ENCODE peak calls at places on chromosomes 12 and 14, in five cellular contexts. One of them, this sample, is unnamed. For H3K4me1, the result is how much of the 10 kb centered on the place peaks cover.

GRCh38 chr12:20486233-20486632 is 117.9 kb downstream of the PDE3A start:
- DNase-seq in GM12878: no peak
- DNase-seq in K562: no peak
- DNase-seq in SK-N-SH: no peak
- DNase-seq in HCT116: peak
- DNase-seq in this sample: no peak

GRCh38 chr14:30751646-30752416 is 122.5 kb upstream of the COCH start:
- DNase-seq in GM12878: no peak
- DNase-seq in K562: no peak
- DNase-seq in HCT116: no peak
- DNase-seq in SK-N-SH: peak
- DNase-seq in this sample: no peak

GRCh38 chr14:63091394-63091996 is 46.2 kb upstream of the KCNH5 start:
- DNase-seq in GM12878: no peak
- DNase-seq in HCT116: no peak
- DNase-seq in SK-N-SH: no peak
- DNase-seq in K562: no peak
- DNase-seq in this sample: no peak

GRCh38 chr12:224330-224729 is 10.4 kb upstream of the SLC6A12 start:
- DNase-seq in SK-N-SH: no peak
- DNase-seq in GM12878: no peak
- DNase-seq in HCT116: no peak
- DNase-seq in K562: no peak
- DNase-seq in this sample: no peak

GRCh38 chr12:89960607-89961394 is 252.2 kb upstream of the ATP2B1 start:
- DNase-seq in SK-N-SH: no peak
- DNase-seq in GM12878: no peak
- DNase-seq in HCT116: no peak
- DNase-seq in K562: no peak
- DNase-seq in this sample: no peak

GRCh38 chr12:95624544-95624943 is 73.3 kb upstream of the USP44 start:
- DNase-seq in GM12878: no peak
- DNase-seq in SK-N-SH: no peak
- DNase-seq in K562: no peak
- DNase-seq in HCT116: no peak
- DNase-seq in this sample: peak

GRCh38 chr12:13100882-13101769 is 2.3 kb downstream of the GSG1 start:
- DNase-seq in GM12878: no peak
- DNase-seq in SK-N-SH: peak
- DNase-seq in HCT116: peak
- DNase-seq in K562: peak
- DNase-seq in this sample: peak

GRCh38 chr12:91023326-91024004 is 18.7 kb upstream of the EPYC start:
- DNase-seq in K562: no peak
- DNase-seq in HCT116: no peak
- DNase-seq in SK-N-SH: no peak
- DNase-seq in GM12878: no peak
- DNase-seq in this sample: no peak

GRCh38 chr14:96614528-96614927 is 112.3 kb downstream of the PAPOLA start:
- DNase-seq in HCT116: no peak
- DNase-seq in K562: no peak
- DNase-seq in SK-N-SH: peak
- DNase-seq in GM12878: no peak
- DNase-seq in this sample: no peak

GRCh38 chr14:54366726-54367707 is 29.8 kb upstream of the CDKN3 start:
- DNase-seq in SK-N-SH: peak
- DNase-seq in HCT116: peak
- DNase-seq in K562: no peak
- DNase-seq in GM12878: no peak
- DNase-seq in this sample: peak

GRCh38 chr12:85065816-85066482 is 29.8 kb downstream of the LRRIQ1 start:
- DNase-seq in GM12878: no peak
- DNase-seq in SK-N-SH: peak
- DNase-seq in K562: no peak
- DNase-seq in HCT116: no peak
- DNase-seq in this sample: no peak

GRCh38 chr14:94355191-94355794 is 32.2 kb upstream of the SERPINA6 start:
- DNase-seq in GM12878: no peak
- DNase-seq in HCT116: no peak
- DNase-seq in SK-N-SH: no peak
- DNase-seq in K562: no peak
- DNase-seq in this sample: peak

GRCh38 chr14:74929242-74929641 is 6.2 kb upstream of the RPS6KL1 start:
- DNase-seq in K562: no peak
- DNase-seq in GM12878: no peak
- DNase-seq in HCT116: no peak
- DNase-seq in SK-N-SH: no peak
- DNase-seq in this sample: no peak

GRCh38 chr12:51183816-51184215 is 10.9 kb upstream of the TFCP2 start:
- DNase-seq in GM12878: no peak
- DNase-seq in SK-N-SH: peak
- DNase-seq in HCT116: no peak
- DNase-seq in K562: no peak
- DNase-seq in this sample: no peak
- TF ChIP-seq ZBTB33 in GM12878: no peak
- TF ChIP-seq ZBTB33 in SK-N-SH: no peak
- TF ChIP-seq ZBTB33 in HCT116: no peak
- TF ChIP-seq ZBTB33 in K562: no peak
- TF ChIP-seq ZBTB33 in this sample: no peak

GRCh38 chr14:56894591-56894991 is 84.3 kb upstream of the OTX2 start:
- DNase-seq in SK-N-SH: no peak
- DNase-seq in K562: no peak
- DNase-seq in GM12878: no peak
- DNase-seq in HCT116: no peak
- DNase-seq in this sample: no peak
- H3K4me1 ChIP-seq in SK-N-SH: under half
- H3K4me1 ChIP-seq in K562: under half
- H3K4me1 ChIP-seq in GM12878: under half
- H3K4me1 ChIP-seq in HCT116: under half
- H3K4me1 ChIP-seq in this sample: under half

DNA sequence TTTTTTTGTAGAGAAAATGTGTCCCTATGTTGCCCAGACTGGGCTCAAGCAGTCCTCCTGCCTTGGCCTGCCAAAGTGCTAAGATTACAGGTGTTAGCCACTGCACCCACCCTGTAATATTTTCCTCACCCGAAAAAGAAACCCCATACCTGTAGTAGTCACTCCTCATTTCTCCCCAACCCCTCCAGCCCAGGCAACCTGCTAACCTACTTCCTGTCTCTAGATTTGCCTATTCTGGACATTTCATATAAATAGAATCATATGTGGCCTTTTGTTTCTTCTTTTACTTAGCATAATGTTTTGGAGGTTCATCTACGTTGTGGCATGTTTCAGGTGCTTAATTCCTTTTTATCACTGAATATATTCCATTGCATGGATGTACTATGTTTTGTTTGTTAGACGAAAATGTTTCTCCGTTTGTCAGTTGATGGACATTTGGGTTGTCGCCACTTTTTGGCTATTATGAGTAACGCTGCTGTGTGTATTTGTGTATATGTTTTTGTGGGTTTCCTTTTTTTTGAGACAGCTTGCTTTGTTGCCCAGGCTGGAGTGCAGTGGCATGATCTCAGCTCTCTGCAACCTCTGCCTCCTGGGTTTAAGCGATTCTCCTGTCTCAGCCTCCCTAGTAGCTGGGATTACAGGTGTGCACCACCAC is 6.2 kb downstream of the ANKRD13A start:
- DNase-seq in SK-N-SH: no peak
- DNase-seq in GM12878: no peak
- DNase-seq in HCT116: no peak
- DNase-seq in K562: no peak
- DNase-seq in this sample: no peak
- TF ChIP-seq ZBTB33 in SK-N-SH: no peak
- TF ChIP-seq ZBTB33 in GM12878: no peak
- TF ChIP-seq ZBTB33 in HCT116: no peak
- TF ChIP-seq ZBTB33 in K562: no peak
- TF ChIP-seq ZBTB33 in this sample: no peak

GRCh38 chr12:108633534-108634224 is at the start of gene SELPLG:
- DNase-seq in GM12878: peak
- DNase-seq in SK-N-SH: no peak
- DNase-seq in K562: peak
- DNase-seq in HCT116: no peak
- DNase-seq in this sample: no peak
- H3K4me1 ChIP-seq in GM12878: half or more
- H3K4me1 ChIP-seq in SK-N-SH: under half
- H3K4me1 ChIP-seq in K562: half or more
- H3K4me1 ChIP-seq in HCT116: under half
- H3K4me1 ChIP-seq in this sample: half or more

DNA sequence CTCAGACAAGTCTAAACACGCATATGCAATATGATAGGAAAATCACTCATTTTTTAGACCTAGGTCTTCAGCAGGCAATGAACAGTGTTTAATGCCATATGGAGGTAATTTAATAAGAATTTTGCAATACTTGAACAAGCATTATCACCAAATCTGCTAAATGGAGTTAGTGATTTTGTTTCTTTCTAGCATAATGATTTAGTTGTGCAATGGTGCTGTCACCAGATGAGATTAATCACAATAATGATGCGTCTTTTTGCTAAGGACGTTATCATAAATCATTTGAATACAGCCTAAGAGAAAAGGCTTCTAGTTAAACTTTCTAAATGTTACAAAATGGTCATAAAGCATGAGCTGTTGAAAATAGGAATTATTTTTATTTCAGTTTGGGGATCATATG is 170.0 kb upstream of the SLC16A7 start:
- DNase-seq in SK-N-SH: no peak
- DNase-seq in GM12878: no peak
- DNase-seq in K562: no peak
- DNase-seq in HCT116: no peak
- DNase-seq in this sample: no peak
- TF ChIP-seq ZBTB33 in SK-N-SH: no peak
- TF ChIP-seq ZBTB33 in GM12878: no peak
- TF ChIP-seq ZBTB33 in K562: no peak
- TF ChIP-seq ZBTB33 in HCT116: no peak
- TF ChIP-seq ZBTB33 in this sample: no peak

GRCh38 chr12:42483534-42483857 is 106.0 kb downstream of the PRICKLE1 start:
- DNase-seq in GM12878: no peak
- DNase-seq in K562: peak
- DNase-seq in HCT116: no peak
- DNase-seq in SK-N-SH: peak
- DNase-seq in this sample: no peak

GRCh38 chr12:42484996-42485395 is 104.5 kb downstream of the PRICKLE1 start:
- DNase-seq in GM12878: no peak
- DNase-seq in K562: no peak
- DNase-seq in HCT116: no peak
- DNase-seq in SK-N-SH: no peak
- DNase-seq in this sample: no peak

GRCh38 chr12:42481368-42481767 is 108.2 kb downstream of the PRICKLE1 start:
- DNase-seq in GM12878: no peak
- DNase-seq in K562: no peak
- DNase-seq in HCT116: no peak
- DNase-seq in SK-N-SH: no peak
- DNase-seq in this sample: no peak

GRCh38 chr12:42482820-42483533 is 106.6 kb downstream of the PRICKLE1 start:
- DNase-seq in K562: peak
- DNase-seq in SK-N-SH: peak
- DNase-seq in HCT116: no peak
- DNase-seq in GM12878: no peak
- DNase-seq in this sample: peak

GRCh38 chr12:42482086-42482819 is 107.3 kb downstream of the PRICKLE1 start:
- DNase-seq in K562: no peak
- DNase-seq in SK-N-SH: no peak
- DNase-seq in GM12878: no peak
- DNase-seq in HCT116: no peak
- DNase-seq in this sample: peak
- H3K4me1 ChIP-seq in K562: under half
- H3K4me1 ChIP-seq in SK-N-SH: under half
- H3K4me1 ChIP-seq in GM12878: under half
- H3K4me1 ChIP-seq in HCT116: under half
- H3K4me1 ChIP-seq in this sample: under half

DNA sequence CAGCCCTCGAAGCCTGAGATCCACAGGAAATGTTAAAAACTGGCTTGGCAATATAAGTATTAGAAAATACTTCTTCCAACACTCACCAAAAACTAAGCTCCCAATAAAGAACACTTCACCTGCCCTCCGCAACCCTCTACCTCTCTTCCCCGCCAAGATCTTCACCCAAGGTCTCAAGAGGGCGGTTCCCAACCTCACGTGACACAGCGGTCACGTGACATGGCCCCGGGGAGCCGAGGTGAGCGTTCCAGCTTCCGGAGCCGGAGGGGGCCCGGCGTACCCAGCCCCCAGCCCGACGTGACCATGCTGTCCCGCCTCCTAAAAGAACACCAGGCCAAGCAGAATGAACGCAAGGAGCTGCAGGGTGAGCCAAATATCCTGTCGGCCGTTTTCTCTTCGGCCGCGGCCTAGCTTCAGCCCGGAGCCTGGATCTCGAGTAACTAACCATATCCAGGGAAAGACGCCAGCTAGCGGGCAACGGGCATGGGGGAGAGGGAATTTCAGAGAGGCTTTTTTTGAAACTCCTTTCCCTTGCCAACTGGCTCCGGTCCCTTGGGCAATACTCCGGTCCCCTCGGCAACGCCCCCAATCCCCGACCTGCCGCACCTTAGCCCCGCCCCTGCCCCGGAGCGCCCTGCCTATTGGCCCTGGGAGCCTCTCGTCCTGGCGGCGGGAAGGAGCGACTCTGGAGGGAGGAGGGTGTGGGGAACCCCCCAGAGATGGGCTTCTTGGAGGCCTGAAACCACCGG is at the start of gene BLOC1S1:
- DNase-seq in GM12878: peak
- DNase-seq in K562: peak
- DNase-seq in SK-N-SH: peak
- DNase-seq in HCT116: peak
- DNase-seq in this sample: peak
- TF ChIP-seq ZBTB33 in GM12878: no peak
- TF ChIP-seq ZBTB33 in K562: no peak
- TF ChIP-seq ZBTB33 in SK-N-SH: no peak
- TF ChIP-seq ZBTB33 in HCT116: peak
- TF ChIP-seq ZBTB33 in this sample: no peak

DNA sequence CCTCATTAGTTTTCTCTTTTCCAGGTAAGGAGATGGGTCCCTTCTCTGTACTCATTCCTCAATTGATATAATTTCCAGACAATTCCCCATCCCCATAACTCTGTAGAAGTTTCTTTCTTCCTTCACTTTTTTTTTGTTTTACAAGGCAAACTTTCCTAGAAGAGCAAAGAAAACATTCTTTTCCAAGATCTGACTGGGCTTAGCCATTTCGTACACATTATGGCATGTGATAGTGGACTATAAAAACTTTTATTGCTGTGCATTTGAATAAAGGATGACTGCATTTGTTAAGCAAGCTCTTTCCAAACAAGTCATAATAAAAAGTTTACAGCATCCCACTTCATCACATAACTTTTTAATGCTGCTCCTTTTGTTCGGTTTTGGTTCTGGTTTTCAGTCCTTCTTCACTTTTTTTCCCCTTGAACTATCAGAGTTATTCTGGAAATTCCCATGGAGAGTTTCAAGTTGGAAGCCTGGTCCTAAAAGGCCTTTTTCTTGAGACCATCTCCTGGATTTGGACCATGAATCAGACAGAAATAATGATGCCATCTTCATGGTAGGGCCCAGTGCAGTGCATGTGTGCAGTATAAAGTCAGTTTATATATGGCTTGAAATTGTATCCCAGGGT is 231.0 kb upstream of the HMGA2 start:
- DNase-seq in SK-N-SH: no peak
- DNase-seq in GM12878: no peak
- DNase-seq in HCT116: no peak
- DNase-seq in K562: no peak
- DNase-seq in this sample: no peak
- H3K4me1 ChIP-seq in SK-N-SH: under half
- H3K4me1 ChIP-seq in GM12878: under half
- H3K4me1 ChIP-seq in HCT116: under half
- H3K4me1 ChIP-seq in K562: under half
- H3K4me1 ChIP-seq in this sample: under half

GRCh38 chr14:24952851-24953666 is 96.9 kb downstream of the STXBP6 start:
- DNase-seq in K562: no peak
- DNase-seq in HCT116: no peak
- DNase-seq in GM12878: no peak
- DNase-seq in SK-N-SH: peak
- DNase-seq in this sample: peak
- TF ChIP-seq ZBTB33 in K562: no peak
- TF ChIP-seq ZBTB33 in HCT116: no peak
- TF ChIP-seq ZBTB33 in GM12878: no peak
- TF ChIP-seq ZBTB33 in SK-N-SH: no peak
- TF ChIP-seq ZBTB33 in this sample: no peak

This sample was measured in HepG2.